ENCODE peak calls at places on chromosomes 13 and 19, in four cellular contexts. C, H, O and K are unnamed samples.

GRCh38 chr13:63435668-63436275 is 2020.1 kb upstream of the PCDH20 start:
- DNase-seq in O (no peak), C (peak; percentile 9), H (no peak), K (no peak)

GRCh38 chr13:94464771-94465170 is 14.7 kb downstream of the DCT start:
- DNase-seq in C (no peak), H (no peak), O (no peak), K (no peak)

GRCh38 chr13:27665333-27665732 is 43.6 kb downstream of the POLR1D start:
- DNase-seq in C (peak; percentile 3), O (no peak), H (no peak), K (no peak)

GRCh38 chr13:33372251-33372919 is 86.8 kb upstream of the STARD13 start:
- DNase-seq in H (no peak), O (no peak), C (no peak), K (no peak)

GRCh38 chr19:55432355-55432959 is 10.6 kb downstream of the SHISA7 start:
- DNase-seq in O (no peak), H (no peak), C (no peak), K (no peak)

GRCh38 chr19:33256266-33256665 is 30.6 kb upstream of the SLC7A10 start:
- DNase-seq in O (no peak), C (no peak), H (no peak), K (no peak)

GRCh38 chr19:5903054-5903501 is 512 bp downstream of the NDUFA11 start:
- DNase-seq in H (no peak), O (no peak), C (no peak), K (no peak)

GRCh38 chr13:112333756-112334543 is 42.2 kb upstream of the SPACA7 start:
- DNase-seq in C (no peak), H (no peak), O (no peak), K (no peak)

GRCh38 chr19:3923912-3924311 is 9.0 kb upstream of the NMRK2 start:
- DNase-seq in C (no peak), H (no peak), O (no peak), K (no peak)

GRCh38 chr13:29131159-29131558 is 311.0 kb downstream of the MTUS2 start:
- DNase-seq in C (no peak), H (no peak), O (no peak), K (no peak)

GRCh38 chr19:16714702-16715294 is 4.8 kb upstream of the NWD1 start:
- DNase-seq in O (peak; percentile 47), H (peak; percentile 67), C (peak; percentile 49), K (peak; percentile 26)

GRCh38 chr13:99374994-99375805 is 68.0 kb upstream of the GPR183 start:
- DNase-seq in C (no peak), H (no peak), O (no peak), K (peak; percentile 71)

GRCh38 chr13:109145631-109146030 is 516.2 kb downstream of the MYO16 start:
- DNase-seq in H (no peak), O (no peak), C (peak; percentile 11), K (peak; percentile 63)

GRCh38 chr13:100535401-100536135 is 53.0 kb downstream of the GGACT start:
- DNase-seq in H (no peak), C (no peak), O (no peak), K (no peak)